ENCODE peak calls at places on chromosomes 4 and X, in five cellular contexts. One of them, this sample, is unnamed.

GRCh38 chrX:108000751-108001150 is 18.6 kb upstream of the TEX13B start:
- DNase-seq in neural progenitor cell: no peak
- DNase-seq in psoas muscle: peak; percentile 21
- DNase-seq in heart right ventricle: no peak
- DNase-seq in lower lobe of right lung: no peak
- DNase-seq in this sample: no peak

GRCh38 chr4:186693159-186693815 is 30.4 kb downstream of the FAT1 start:
- DNase-seq in neural progenitor cell: no peak
- DNase-seq in psoas muscle: peak; percentile 60
- DNase-seq in heart right ventricle: peak; percentile 46
- DNase-seq in lower lobe of right lung: peak; percentile 58
- DNase-seq in this sample: no peak

GRCh38 chr4:18366762-18367358 is 345.3 kb upstream of the LCORL start:
- DNase-seq in neural progenitor cell: peak; percentile 49
- DNase-seq in psoas muscle: no peak
- DNase-seq in heart right ventricle: no peak
- DNase-seq in lower lobe of right lung: no peak
- DNase-seq in this sample: no peak

GRCh38 chr4:76673361-76673760 is 224.6 kb downstream of the SOWAHB start:
- DNase-seq in neural progenitor cell: no peak
- DNase-seq in psoas muscle: no peak
- DNase-seq in heart right ventricle: no peak
- DNase-seq in lower lobe of right lung: no peak
- DNase-seq in this sample: no peak

GRCh38 chr4:126899382-126899801 is 733.4 kb upstream of the INTU start:
- DNase-seq in neural progenitor cell: no peak
- DNase-seq in psoas muscle: no peak
- DNase-seq in heart right ventricle: peak; percentile 10
- DNase-seq in lower lobe of right lung: no peak
- DNase-seq in this sample: no peak

GRCh38 chr4:8261851-8262535 is 7.6 kb upstream of the HTRA3 start:
- DNase-seq in neural progenitor cell: no peak
- DNase-seq in psoas muscle: no peak
- DNase-seq in heart right ventricle: no peak
- DNase-seq in lower lobe of right lung: no peak
- DNase-seq in this sample: no peak

GRCh38 chrX:134623293-134624045 is 34.8 kb downstream of the PLAC1 start:
- DNase-seq in neural progenitor cell: no peak
- DNase-seq in psoas muscle: no peak
- DNase-seq in heart right ventricle: no peak
- DNase-seq in lower lobe of right lung: no peak
- DNase-seq in this sample: no peak

GRCh38 chr4:146577111-146577510 is 55.4 kb upstream of the SLC10A7 start:
- DNase-seq in neural progenitor cell: no peak
- DNase-seq in psoas muscle: no peak
- DNase-seq in heart right ventricle: no peak
- DNase-seq in lower lobe of right lung: no peak
- DNase-seq in this sample: no peak

GRCh38 chrX:153879741-153880439 is 6.1 kb downstream of the L1CAM start:
- DNase-seq in neural progenitor cell: no peak
- DNase-seq in psoas muscle: no peak
- DNase-seq in heart right ventricle: no peak
- DNase-seq in lower lobe of right lung: no peak
- DNase-seq in this sample: no peak

GRCh38 chrX:48505481-48505880 is 3.3 kb upstream of the PORCN start:
- DNase-seq in neural progenitor cell: no peak
- DNase-seq in psoas muscle: no peak
- DNase-seq in heart right ventricle: no peak
- DNase-seq in lower lobe of right lung: no peak
- DNase-seq in this sample: no peak

GRCh38 chrX:25144043-25144940 is 128.5 kb upstream of the ARX start:
- DNase-seq in neural progenitor cell: peak; percentile 88
- DNase-seq in psoas muscle: peak; percentile 42
- DNase-seq in heart right ventricle: peak; percentile 30
- DNase-seq in lower lobe of right lung: peak; percentile 54
- DNase-seq in this sample: no peak

GRCh38 chr4:555566-556275 is 20.4 kb downstream of the TMEM271 start:
- DNase-seq in neural progenitor cell: no peak
- DNase-seq in psoas muscle: no peak
- DNase-seq in heart right ventricle: no peak
- DNase-seq in lower lobe of right lung: no peak
- DNase-seq in this sample: no peak

GRCh38 chr4:128271551-128271950 is 16.1 kb downstream of the PGRMC2 start:
- DNase-seq in neural progenitor cell: no peak
- DNase-seq in psoas muscle: no peak
- DNase-seq in heart right ventricle: no peak
- DNase-seq in lower lobe of right lung: no peak
- DNase-seq in this sample: no peak

DNA sequence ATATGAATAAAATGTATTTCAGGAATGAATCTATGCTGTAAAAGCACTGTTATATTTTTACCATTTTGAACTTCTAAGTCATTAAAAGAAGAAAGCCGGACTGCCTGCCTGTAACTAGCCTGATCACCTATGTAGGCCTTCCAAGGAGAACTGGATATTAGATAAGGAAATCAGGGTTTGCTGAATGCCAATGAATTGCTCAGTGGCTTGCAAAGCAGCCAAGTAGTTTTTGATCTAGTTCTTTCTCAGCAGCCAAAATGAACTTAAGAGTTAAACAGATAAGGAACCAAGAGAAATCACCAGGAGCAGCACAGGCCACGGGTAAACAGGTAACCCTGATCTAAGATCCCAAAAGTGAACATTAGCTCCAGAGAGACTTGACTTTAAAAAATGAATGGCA is 3.3 kb downstream of the ANXA5 start:
- DNase-seq in neural progenitor cell: no peak
- DNase-seq in psoas muscle: no peak
- DNase-seq in heart right ventricle: no peak
- DNase-seq in lower lobe of right lung: no peak
- DNase-seq in this sample: no peak
- H3K4me1 ChIP-seq in neural progenitor cell: peaks cover 9% of the 10 kb centered on the region
- H3K4me1 ChIP-seq in psoas muscle: peaks cover 66% of the 10 kb centered on the region
- H3K4me1 ChIP-seq in heart right ventricle: peaks cover 74% of the 10 kb centered on the region
- H3K4me1 ChIP-seq in lower lobe of right lung: peaks cover 79% of the 10 kb centered on the region
- H3K4me1 ChIP-seq in this sample: no peaks in the 10 kb centered on the region

GRCh38 chrX:73916489-73916888 is 353.5 kb downstream of the CHIC1 start:
- DNase-seq in neural progenitor cell: no peak
- DNase-seq in psoas muscle: no peak
- DNase-seq in heart right ventricle: no peak
- DNase-seq in lower lobe of right lung: no peak
- DNase-seq in this sample: no peak
- H3K27ac ChIP-seq in neural progenitor cell: peak overlapping the region; percentile 38
- H3K27ac ChIP-seq in psoas muscle: no peak overlapping the region
- H3K27ac ChIP-seq in heart right ventricle: no peak overlapping the region
- H3K27ac ChIP-seq in lower lobe of right lung: no peak overlapping the region
- H3K27ac ChIP-seq in this sample: no peak overlapping the region

GRCh38 chr4:56907009-56907408 is 691 bp upstream of the REST start:
- DNase-seq in neural progenitor cell: peak; percentile 32
- DNase-seq in psoas muscle: no peak
- DNase-seq in heart right ventricle: no peak
- DNase-seq in lower lobe of right lung: no peak
- DNase-seq in this sample: no peak

GRCh38 chr4:56909083-56909981 is 1.6 kb downstream of the REST start:
- DNase-seq in neural progenitor cell: peak; percentile 82
- DNase-seq in psoas muscle: no peak
- DNase-seq in heart right ventricle: no peak
- DNase-seq in lower lobe of right lung: peak; percentile 73
- DNase-seq in this sample: peak; percentile 32

GRCh38 chr4:56908206-56909082 is 744 bp downstream of the REST start:
- DNase-seq in neural progenitor cell: peak; percentile 95
- DNase-seq in psoas muscle: peak; percentile 70
- DNase-seq in heart right ventricle: peak; percentile 69
- DNase-seq in lower lobe of right lung: peak; percentile 81
- DNase-seq in this sample: peak; percentile 49

GRCh38 chr4:56907489-56908205 is at the start of gene REST:
- DNase-seq in neural progenitor cell: peak; percentile 96
- DNase-seq in psoas muscle: peak; percentile 81
- DNase-seq in heart right ventricle: peak; percentile 84
- DNase-seq in lower lobe of right lung: peak; percentile 82
- DNase-seq in this sample: peak; percentile 74

GRCh38 chr4:56910172-56910967 is 2.7 kb downstream of the REST start:
- DNase-seq in neural progenitor cell: peak; percentile 13
- DNase-seq in psoas muscle: no peak
- DNase-seq in heart right ventricle: no peak
- DNase-seq in lower lobe of right lung: no peak
- DNase-seq in this sample: no peak
- H3K4me3 ChIP-seq in neural progenitor cell: peak overlapping the region; percentile 97
- H3K4me3 ChIP-seq in psoas muscle: peak overlapping the region; percentile 96
- H3K4me3 ChIP-seq in heart right ventricle: no peak overlapping the region
- H3K4me3 ChIP-seq in lower lobe of right lung: peak overlapping the region; percentile 97
- H3K4me3 ChIP-seq in this sample: peak overlapping the region; percentile 98

GRCh38 chr4:95093936-95094929 is 336.5 kb downstream of the BMPR1B start:
- DNase-seq in neural progenitor cell: no peak
- DNase-seq in psoas muscle: no peak
- DNase-seq in heart right ventricle: no peak
- DNase-seq in lower lobe of right lung: no peak
- DNase-seq in this sample: no peak
- H3K4me1 ChIP-seq in neural progenitor cell: no peaks in the 10 kb centered on the region
- H3K4me1 ChIP-seq in psoas muscle: peaks cover 10% of the 10 kb centered on the region
- H3K4me1 ChIP-seq in heart right ventricle: no peaks in the 10 kb centered on the region
- H3K4me1 ChIP-seq in lower lobe of right lung: no peaks in the 10 kb centered on the region
- H3K4me1 ChIP-seq in this sample: no peaks in the 10 kb centered on the region

GRCh38 chr4:53436251-53436650 is 58.8 kb downstream of the FIP1L1 start:
- DNase-seq in neural progenitor cell: no peak
- DNase-seq in psoas muscle: no peak
- DNase-seq in heart right ventricle: no peak
- DNase-seq in lower lobe of right lung: no peak
- DNase-seq in this sample: no peak
- H3K27ac ChIP-seq in neural progenitor cell: no peak overlapping the region
- H3K27ac ChIP-seq in psoas muscle: no peak overlapping the region
- H3K27ac ChIP-seq in heart right ventricle: no peak overlapping the region
- H3K27ac ChIP-seq in lower lobe of right lung: no peak overlapping the region
- H3K27ac ChIP-seq in this sample: no peak overlapping the region